ENCODE peak calls at places on chromosomes 6 and 20, in seven cellular contexts. L is ovary; U is stimulated activated CD4-positive, alpha-beta T cell treated with anti-CD3 and anti-CD28 coated beads, Interleukin-4, amount 100 ng/mL, for 1 hour; E is AG09309; Z is myocyte; O is upper lobe of right lung; F is tibial nerve. R is an unnamed sample.

GRCh38 chr6:41237128-41237527 is 9.0 kb downstream of the TREML4 start:
- DNase-seq in L (no peak), U (no peak), E (no peak), Z (no peak), O (no peak), F (no peak), R (no peak)

GRCh38 chr20:17786221-17786718 is 86.5 kb downstream of the BANF2 start:
- DNase-seq in L (peak), U (no peak), E (peak), Z (peak), O (no peak), F (no peak), R (no peak)

GRCh38 chr6:44456070-44456965 is 68.8 kb downstream of the CDC5L start:
- DNase-seq in L (peak), U (peak), E (peak), Z (peak), O (no peak), F (no peak), R (no peak)

GRCh38 chr20:16747291-16747811 is 807 bp upstream of the OTOR start:
- DNase-seq in L (no peak), U (no peak), E (no peak), Z (no peak), O (no peak), F (no peak), R (no peak)

GRCh38 chr6:104591573-104592334 is 268.0 kb downstream of the HACE1 start:
- DNase-seq in L (no peak), U (no peak), E (no peak), Z (no peak), O (no peak), F (no peak), R (no peak)

GRCh38 chr6:113825776-113826175 is 31.4 kb upstream of the MARCKS start:
- DNase-seq in L (peak), U (no peak), E (no peak), Z (peak), O (peak), F (peak), R (no peak)

GRCh38 chr6:150279533-150279932 is 89.3 kb upstream of the IYD start:
- DNase-seq in L (no peak), U (no peak), E (no peak), Z (no peak), O (no peak), F (no peak), R (no peak)

GRCh38 chr20:59386819-59387218 is 86.4 kb downstream of the EDN3 start:
- DNase-seq in L (no peak), U (no peak), E (no peak), Z (no peak), O (no peak), F (no peak), R (no peak)

GRCh38 chr6:1527098-1527497 is 82.6 kb upstream of the FOXC1 start:
- DNase-seq in L (peak), U (peak), E (no peak), Z (peak), O (no peak), F (peak), R (peak)

GRCh38 chr6:84798257-84798656 is 33.9 kb upstream of the TBX18 start:
- DNase-seq in L (no peak), U (no peak), E (no peak), Z (no peak), O (no peak), F (no peak), R (no peak)

GRCh38 chr6:51842487-51843469 is 244.6 kb downstream of the PKHD1 start:
- DNase-seq in L (no peak), U (no peak), E (no peak), Z (no peak), O (no peak), F (no peak), R (no peak)

GRCh38 chr6:43891072-43891870 is 121.3 kb downstream of the VEGFA start:
- DNase-seq in L (no peak), U (no peak), E (no peak), Z (no peak), O (no peak), F (no peak), R (peak)

GRCh38 chr6:43992783-43993505 is 134.3 kb downstream of the MRPL14 start:
- DNase-seq in L (no peak), U (no peak), E (no peak), Z (peak), O (peak), F (no peak), R (no peak)

GRCh38 chr20:57004416-57004815 is 262.0 kb downstream of the BMP7 start:
- DNase-seq in L (no peak), U (no peak), E (no peak), Z (no peak), O (no peak), F (no peak), R (no peak)

GRCh38 chr20:60046011-60046413 is 87.8 kb downstream of the CDH26 start:
- DNase-seq in L (no peak), U (no peak), E (peak), Z (peak), O (no peak), F (no peak), R (no peak)

GRCh38 chr6:168411130-168411529 is 29.9 kb upstream of the SMOC2 start:
- DNase-seq in L (no peak), U (no peak), E (no peak), Z (no peak), O (no peak), F (no peak), R (no peak)

GRCh38 chr20:23691675-23692074 is 2.8 kb upstream of the CST4 start:
- DNase-seq in L (no peak), U (no peak), E (no peak), Z (no peak), O (no peak), F (no peak), R (no peak)

GRCh38 chr6:54291738-54292137 is 16.5 kb upstream of the TINAG start:
- DNase-seq in L (no peak), U (no peak), E (no peak), Z (peak), O (no peak), F (no peak), R (no peak)

GRCh38 chr6:121856296-121856695 is 420.9 kb downstream of the GJA1 start:
- DNase-seq in L (no peak), U (no peak), E (peak), Z (no peak), O (no peak), F (no peak), R (no peak)

GRCh38 chr20:32737371-32738223 is 5.7 kb downstream of the COMMD7 start:
- DNase-seq in L (no peak), U (peak), E (peak), Z (no peak), O (no peak), F (no peak), R (no peak)

GRCh38 chr6:13848553-13849150 is 34.3 kb upstream of the MCUR1 start:
- DNase-seq in L (no peak), U (no peak), E (no peak), Z (no peak), O (no peak), F (no peak), R (no peak)

GRCh38 chr6:121522265-121522664 is 86.8 kb downstream of the GJA1 start:
- DNase-seq in L (no peak), U (no peak), E (peak), Z (peak), O (no peak), F (no peak), R (no peak)

GRCh38 chr6:35737413-35738211 is 780 bp downstream of the ARMC12 start:
- DNase-seq in L (no peak), U (no peak), E (peak), Z (peak), O (no peak), F (no peak), R (no peak)

GRCh38 chr6:83594936-83595335 is 82.6 kb downstream of the PRSS35 start:
- DNase-seq in L (no peak), U (no peak), E (no peak), Z (no peak), O (no peak), F (no peak), R (no peak)